ENCODE peak calls at places on chromosomes 4 and X, in four cellular contexts. One of them, this sample, is unnamed.

GRCh38 chrX:40947276-40947675 is 138.0 kb upstream of the USP9X start:
- DNase-seq in naive thymus-derived CD8-positive, alpha-beta T cell: no peak
- DNase-seq in AG04450: no peak
- DNase-seq in cardiac muscle cell: no peak
- DNase-seq in this sample: no peak

GRCh38 chrX:115372026-115372610 is 82.6 kb downstream of the LUZP4 start:
- DNase-seq in naive thymus-derived CD8-positive, alpha-beta T cell: no peak
- DNase-seq in AG04450: no peak
- DNase-seq in cardiac muscle cell: peak; percentile 47
- DNase-seq in this sample: no peak

GRCh38 chr4:79492148-79492547 is 84.1 kb upstream of the GK2 start:
- DNase-seq in naive thymus-derived CD8-positive, alpha-beta T cell: no peak
- DNase-seq in AG04450: no peak
- DNase-seq in cardiac muscle cell: no peak
- DNase-seq in this sample: no peak

GRCh38 chr4:38745881-38746280 is 36.9 kb downstream of the TLR10 start:
- DNase-seq in naive thymus-derived CD8-positive, alpha-beta T cell: no peak
- DNase-seq in AG04450: no peak
- DNase-seq in cardiac muscle cell: no peak
- DNase-seq in this sample: no peak

GRCh38 chr4:183571350-183572076 is 66.7 kb downstream of the ING2 start:
- DNase-seq in naive thymus-derived CD8-positive, alpha-beta T cell: no peak
- DNase-seq in AG04450: no peak
- DNase-seq in cardiac muscle cell: peak; percentile 89
- DNase-seq in this sample: no peak

GRCh38 chr4:17313194-17313593 is 198.7 kb downstream of the QDPR start:
- DNase-seq in naive thymus-derived CD8-positive, alpha-beta T cell: no peak
- DNase-seq in AG04450: no peak
- DNase-seq in cardiac muscle cell: no peak
- DNase-seq in this sample: no peak

GRCh38 chr4:11914406-11914805 is 485.7 kb upstream of the HS3ST1 start:
- DNase-seq in naive thymus-derived CD8-positive, alpha-beta T cell: no peak
- DNase-seq in AG04450: no peak
- DNase-seq in cardiac muscle cell: no peak
- DNase-seq in this sample: no peak

GRCh38 chr4:84167089-84167488 is 332.0 kb downstream of the NKX6-1 start:
- DNase-seq in naive thymus-derived CD8-positive, alpha-beta T cell: no peak
- DNase-seq in AG04450: no peak
- DNase-seq in cardiac muscle cell: no peak
- DNase-seq in this sample: no peak

GRCh38 chr4:38957239-38957815 is 74.9 kb downstream of the TMEM156 start:
- DNase-seq in naive thymus-derived CD8-positive, alpha-beta T cell: peak; percentile 47
- DNase-seq in AG04450: no peak
- DNase-seq in cardiac muscle cell: no peak
- DNase-seq in this sample: no peak

GRCh38 chr4:57193996-57194675 is 84.0 kb upstream of the IGFBP7 start:
- DNase-seq in naive thymus-derived CD8-positive, alpha-beta T cell: no peak
- DNase-seq in AG04450: no peak
- DNase-seq in cardiac muscle cell: no peak
- DNase-seq in this sample: no peak

GRCh38 chrX:133350751-133351150 is 64.5 kb downstream of the GPC4 start:
- DNase-seq in naive thymus-derived CD8-positive, alpha-beta T cell: no peak
- DNase-seq in AG04450: no peak
- DNase-seq in cardiac muscle cell: no peak
- DNase-seq in this sample: no peak